ENCODE peak calls at places on chromosomes 3 and 15, in four cellular contexts. One of them, this sample, is unnamed.

GRCh38 chr3:126064627-126065258 is 19.2 kb downstream of the SLC41A3 start:
- DNase-seq in K562: no peak
- DNase-seq in GM12878: no peak
- DNase-seq in A549: no peak
- DNase-seq in this sample: no peak

GRCh38 chr3:124174463-124174862 is 182.5 kb upstream of the ROPN1 start:
- DNase-seq in A549: no peak
- DNase-seq in GM12878: no peak
- DNase-seq in K562: no peak
- DNase-seq in this sample: no peak

GRCh38 chr3:39103791-39104552 is 3.5 kb downstream of the GORASP1 start:
- DNase-seq in A549: no peak
- DNase-seq in GM12878: no peak
- DNase-seq in K562: no peak
- DNase-seq in this sample: no peak

GRCh38 chr15:70835826-70836225 is 18.1 kb downstream of the LARP6 start:
- DNase-seq in GM12878: no peak
- DNase-seq in K562: no peak
- DNase-seq in A549: no peak
- DNase-seq in this sample: no peak

GRCh38 chr3:107430214-107431047 is 53.2 kb downstream of the CCDC54 start:
- DNase-seq in K562: no peak
- DNase-seq in A549: peak; percentile 25
- DNase-seq in GM12878: no peak
- DNase-seq in this sample: peak; percentile 19

GRCh38 chr3:50319872-50320625 is 2.5 kb downstream of the HYAL2 start:
- DNase-seq in K562: no peak
- DNase-seq in A549: no peak
- DNase-seq in GM12878: no peak
- DNase-seq in this sample: no peak

GRCh38 chr3:177427096-177427495 is 229.8 kb upstream of the TBL1XR1 start:
- DNase-seq in GM12878: peak; percentile 84
- DNase-seq in K562: no peak
- DNase-seq in A549: no peak
- DNase-seq in this sample: no peak

GRCh38 chr3:50372349-50372748 is 13.0 kb upstream of the TMEM115 start:
- DNase-seq in K562: peak; percentile 64
- DNase-seq in A549: no peak
- DNase-seq in GM12878: no peak
- DNase-seq in this sample: no peak

GRCh38 chr15:74799255-74799842 is 13.3 kb upstream of the LMAN1L start:
- DNase-seq in A549: no peak
- DNase-seq in K562: no peak
- DNase-seq in GM12878: no peak
- DNase-seq in this sample: no peak

GRCh38 chr3:9703736-9704342 is at the start of gene CPNE9:
- DNase-seq in GM12878: no peak
- DNase-seq in K562: no peak
- DNase-seq in A549: no peak
- DNase-seq in this sample: no peak

GRCh38 chr3:37703633-37704032 is 158.0 kb upstream of the CTDSPL start:
- DNase-seq in A549: no peak
- DNase-seq in K562: no peak
- DNase-seq in GM12878: no peak
- DNase-seq in this sample: peak; percentile 18

GRCh38 chr15:39852237-39852636 is 67.8 kb downstream of the GPR176 start:
- DNase-seq in K562: no peak
- DNase-seq in GM12878: no peak
- DNase-seq in A549: no peak
- DNase-seq in this sample: peak; percentile 74

GRCh38 chr3:188832961-188833615 is 338.7 kb upstream of the TPRG1 start:
- DNase-seq in GM12878: no peak
- DNase-seq in K562: no peak
- DNase-seq in A549: no peak
- DNase-seq in this sample: no peak

GRCh38 chr3:186108941-186109865 is at the start of gene ETV5:
- DNase-seq in K562: peak; percentile 98
- DNase-seq in A549: peak; percentile 98
- DNase-seq in GM12878: peak; percentile 90
- DNase-seq in this sample: peak; percentile 99

GRCh38 chr3:25783661-25784512 is 644 bp upstream of the NGLY1 start:
- DNase-seq in GM12878: no peak
- DNase-seq in K562: peak; percentile 34
- DNase-seq in A549: peak; percentile 56
- DNase-seq in this sample: peak; percentile 18

GRCh38 chr15:66648588-66648987 is 53.4 kb upstream of the SMAD6 start:
- DNase-seq in GM12878: no peak
- DNase-seq in A549: no peak
- DNase-seq in K562: no peak
- DNase-seq in this sample: no peak

GRCh38 chr3:173586176-173586575 is 188.6 kb downstream of the NLGN1 start:
- DNase-seq in A549: no peak
- DNase-seq in K562: no peak
- DNase-seq in GM12878: no peak
- DNase-seq in this sample: peak; percentile 21

GRCh38 chr3:52809821-52810377 is 15.3 kb downstream of the ITIH3 start:
- DNase-seq in GM12878: no peak
- DNase-seq in K562: no peak
- DNase-seq in A549: no peak
- DNase-seq in this sample: no peak

GRCh38 chr3:190414297-190414696 is 26.3 kb downstream of the CLDN16 start:
- DNase-seq in K562: no peak
- DNase-seq in GM12878: no peak
- DNase-seq in A549: no peak
- DNase-seq in this sample: no peak

GRCh38 chr15:70834999-70835398 is 19.0 kb downstream of the LARP6 start:
- DNase-seq in GM12878: no peak
- DNase-seq in K562: no peak
- DNase-seq in A549: no peak
- DNase-seq in this sample: no peak

GRCh38 chr3:4985330-4986174 is 6.3 kb downstream of the BHLHE40 start:
- DNase-seq in GM12878: no peak
- DNase-seq in A549: peak; percentile 92
- DNase-seq in K562: no peak
- DNase-seq in this sample: peak; percentile 76

GRCh38 chr3:170429050-170429449 is 10.4 kb downstream of the CLDN11 start:
- DNase-seq in A549: no peak
- DNase-seq in K562: no peak
- DNase-seq in GM12878: no peak
- DNase-seq in this sample: no peak

GRCh38 chr15:48384616-48385015 is 53.4 kb downstream of the DUT start:
- DNase-seq in GM12878: no peak
- DNase-seq in A549: no peak
- DNase-seq in K562: no peak
- DNase-seq in this sample: no peak

GRCh38 chr3:134375542-134376384 is 1.5 kb upstream of the AMOTL2 start:
- DNase-seq in GM12878: no peak
- DNase-seq in A549: no peak
- DNase-seq in K562: no peak
- DNase-seq in this sample: no peak
- TF ChIP-seq ELK1 in GM12878: no peak
- TF ChIP-seq ELK1 in A549: no peak
- TF ChIP-seq ELK1 in K562: no peak
- TF ChIP-seq ELK1 in this sample: no peak

GRCh38 chr3:31984321-31984720 is 2.8 kb downstream of the ZNF860 start:
- DNase-seq in GM12878: no peak
- DNase-seq in A549: no peak
- DNase-seq in K562: no peak
- DNase-seq in this sample: no peak

GRCh38 chr3:31978553-31978952 is 2.5 kb downstream of the OSBPL10 start:
- DNase-seq in K562: no peak
- DNase-seq in A549: peak; percentile 42
- DNase-seq in GM12878: no peak
- DNase-seq in this sample: no peak

GRCh38 chr3:31979006-31979697 is 1.9 kb downstream of the OSBPL10 start:
- DNase-seq in A549: no peak
- DNase-seq in K562: no peak
- DNase-seq in GM12878: peak; percentile 17
- DNase-seq in this sample: no peak

GRCh38 chr3:31980530-31981205 is 394 bp downstream of the OSBPL10 start:
- DNase-seq in K562: no peak
- DNase-seq in GM12878: no peak
- DNase-seq in A549: peak; percentile 80
- DNase-seq in this sample: peak; percentile 54

DNA sequence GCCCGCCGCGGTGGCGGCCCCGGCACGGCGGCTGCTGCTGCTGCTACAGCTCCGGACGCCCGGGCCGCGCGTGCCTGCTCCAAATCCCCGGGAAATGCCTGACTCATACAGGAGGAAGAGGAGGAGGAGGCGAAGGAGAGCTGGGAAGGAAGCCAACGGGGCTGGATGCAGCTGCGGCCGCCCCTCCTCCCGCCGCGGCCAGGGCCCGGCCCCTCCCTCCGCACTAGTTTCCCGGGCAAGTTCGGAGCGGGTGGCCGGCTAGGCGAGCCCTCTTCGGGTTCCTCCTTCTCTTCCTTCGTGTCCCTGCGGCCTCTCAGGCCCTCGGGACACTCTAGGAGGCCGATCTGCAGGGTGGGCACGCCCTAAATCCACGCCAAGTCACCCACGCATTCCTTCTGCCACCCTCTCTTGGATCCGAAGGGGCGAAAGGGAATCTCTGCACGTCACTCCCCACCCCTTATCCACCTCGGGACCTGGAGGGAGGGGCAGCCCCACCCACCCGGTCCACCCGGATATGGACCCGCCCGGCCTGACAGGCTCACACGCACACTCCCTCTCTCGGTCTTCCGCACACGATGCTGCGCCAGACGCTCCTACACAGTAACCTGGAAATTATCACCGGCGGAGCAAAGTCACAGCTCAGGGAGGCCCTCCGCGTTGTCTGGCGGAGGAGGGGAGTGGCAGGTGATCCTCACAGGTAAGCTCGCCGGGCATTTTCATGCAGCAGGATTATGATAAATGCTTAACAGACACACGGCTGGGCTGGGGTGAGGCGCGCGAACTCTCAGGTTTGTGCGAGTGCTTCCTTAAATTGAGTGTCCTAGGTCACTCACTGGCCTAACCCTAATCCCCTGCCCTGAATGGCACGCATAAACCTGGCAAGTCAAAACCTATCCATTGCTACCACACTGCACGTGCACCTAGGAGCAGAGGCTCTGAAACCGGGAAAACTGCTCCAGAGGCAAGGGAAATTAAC is at the start of the genes OSBPL10 and ZNF860:
- DNase-seq in K562: peak; percentile 13
- DNase-seq in A549: peak; percentile 81
- DNase-seq in GM12878: no peak
- DNase-seq in this sample: peak; percentile 92
- TF ChIP-seq ELK1 in K562: no peak
- TF ChIP-seq ELK1 in A549: no peak
- TF ChIP-seq ELK1 in GM12878: no peak
- TF ChIP-seq ELK1 in this sample: no peak

GRCh38 chr15:28935316-28935715 is 49.5 kb downstream of the APBA2 start:
- DNase-seq in GM12878: no peak
- DNase-seq in A549: no peak
- DNase-seq in K562: peak; percentile 51
- DNase-seq in this sample: no peak
- TF ChIP-seq ELK1 in GM12878: no peak
- TF ChIP-seq ELK1 in A549: no peak
- TF ChIP-seq ELK1 in K562: no peak
- TF ChIP-seq ELK1 in this sample: no peak

DNA sequence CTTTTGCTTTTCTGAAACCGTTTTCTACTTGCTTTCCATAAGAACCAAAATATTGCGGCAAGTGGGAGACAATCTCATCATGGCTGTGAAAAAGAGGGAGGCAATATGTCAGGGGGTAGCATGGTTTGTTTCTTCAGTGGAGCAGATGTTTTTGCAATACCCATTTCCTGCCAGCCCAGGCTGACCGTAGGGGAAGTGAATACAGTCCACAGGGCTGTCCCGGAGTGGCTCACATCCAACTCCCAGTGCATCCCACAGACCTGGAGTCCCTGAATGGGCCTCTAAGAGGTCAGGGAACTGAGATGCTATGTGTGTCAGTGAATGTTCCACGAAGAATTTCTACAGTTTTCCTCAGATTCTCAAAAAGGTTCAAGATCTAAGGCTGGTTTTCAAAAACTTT is 69.6 kb downstream of the EPHB1 start:
- DNase-seq in GM12878: no peak
- DNase-seq in K562: no peak
- DNase-seq in A549: no peak
- DNase-seq in this sample: no peak
- TF ChIP-seq ELK1 in GM12878: no peak
- TF ChIP-seq ELK1 in K562: no peak
- TF ChIP-seq ELK1 in A549: no peak
- TF ChIP-seq ELK1 in this sample: no peak

GRCh38 chr15:79644091-79644490 is 212.0 kb downstream of the MINAR1 start:
- DNase-seq in GM12878: no peak
- DNase-seq in A549: peak; percentile 57
- DNase-seq in K562: no peak
- DNase-seq in this sample: peak; percentile 85
- TF ChIP-seq ELK1 in GM12878: no peak
- TF ChIP-seq ELK1 in A549: no peak
- TF ChIP-seq ELK1 in K562: no peak
- TF ChIP-seq ELK1 in this sample: no peak